ENCODE peak calls at places on chromosomes 2 and 18, in eight cellular contexts. H is suprapubic skin, Y is K562, T is stomach, N is SK-N-SH, R is HepG2, K is transverse colon, C is upper lobe of left lung. W is an unnamed sample.

GRCh38 chr2:23330214-23330613 is 54.8 kb upstream of the KLHL29 start:
- DNase-seq in N (no peak), Y (peak), C (no peak), K (no peak), R (no peak), T (no peak), H (no peak), W (no peak)

GRCh38 chr2:100902833-100903405 is 83.0 kb downstream of the NPAS2 start:
- DNase-seq in Y (no peak), T (no peak), N (peak), H (no peak), C (no peak), K (no peak), R (peak), W (no peak)

GRCh38 chr2:212288308-212288707 is 250.3 kb downstream of the ERBB4 start:
- DNase-seq in T (no peak), Y (no peak), N (no peak), K (no peak), H (no peak), C (no peak), R (no peak), W (no peak)

GRCh38 chr2:105595536-105595935 is 149.2 kb upstream of the NCK2 start:
- DNase-seq in N (no peak), Y (no peak), H (peak), C (no peak), T (no peak), K (no peak), R (no peak), W (no peak)

GRCh38 chr18:22282311-22283235 is 113.2 kb downstream of the GATA6 start:
- DNase-seq in Y (no peak), N (no peak), H (no peak), T (no peak), R (peak), C (no peak), K (no peak), W (no peak)

GRCh38 chr2:54457326-54458023 is 1.3 kb downstream of the SPTBN1 start:
- DNase-seq in K (no peak), Y (no peak), C (peak), H (no peak), R (peak), T (peak), N (peak), W (peak)

GRCh38 chr18:24536326-24536725 is 75.9 kb downstream of the HRH4 start:
- DNase-seq in C (no peak), K (no peak), T (no peak), N (no peak), H (no peak), R (no peak), Y (no peak), W (no peak)

GRCh38 chr2:220998156-220998555 is 573.9 kb downstream of the EPHA4 start:
- DNase-seq in R (no peak), Y (no peak), N (no peak), K (no peak), T (no peak), H (no peak), C (no peak), W (no peak)

DNA sequence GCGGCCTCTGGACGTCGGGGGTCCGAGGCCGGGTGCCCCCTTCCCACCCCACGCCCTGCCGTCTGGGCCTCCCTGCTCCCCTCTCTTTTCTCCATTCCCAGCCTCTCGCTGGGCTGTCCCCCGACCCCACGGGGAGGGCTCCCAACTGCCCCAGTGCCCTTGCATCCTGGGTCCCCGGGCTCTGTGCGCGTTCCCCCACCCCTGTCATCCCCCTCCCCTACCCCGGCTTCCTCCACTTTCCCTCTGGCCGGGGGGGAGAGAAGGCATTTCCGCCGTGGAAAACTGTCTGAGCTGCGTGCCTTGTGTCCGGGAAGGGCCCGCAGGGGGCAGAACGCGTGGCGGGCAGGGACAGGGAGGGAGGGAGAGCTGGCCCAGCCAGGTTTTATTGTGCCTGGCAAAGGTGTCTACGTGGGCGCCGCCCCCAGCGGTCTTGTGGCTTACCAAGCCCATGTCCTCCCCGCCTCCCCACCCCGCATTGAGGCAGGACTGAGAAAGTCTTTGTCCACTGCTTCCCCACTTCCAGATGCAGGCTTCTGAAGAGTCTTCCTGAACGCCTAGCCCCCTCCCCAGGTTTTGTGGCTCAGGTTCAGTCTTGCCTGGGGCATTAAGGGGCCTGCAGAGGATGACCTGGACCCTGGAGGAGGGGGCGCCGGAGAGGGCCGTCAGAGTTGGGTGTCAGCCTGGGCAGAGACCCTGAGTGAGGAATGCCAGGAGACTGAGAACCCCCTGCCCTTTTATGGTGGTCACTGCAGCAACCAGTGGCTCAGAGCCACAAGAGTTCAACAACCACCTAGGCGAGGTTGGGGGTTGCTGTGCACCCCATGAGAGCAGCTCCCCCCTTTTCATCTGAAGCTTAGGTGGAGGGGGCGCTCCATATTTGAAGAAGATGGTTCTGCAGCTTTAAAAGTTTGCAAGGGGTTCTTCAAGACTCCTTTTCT is 1.3 kb downstream of the ITM2C start:
- DNase-seq in K (peak), T (peak), Y (no peak), C (no peak), N (peak), H (no peak), R (no peak), W (no peak)
- TF ChIP-seq EP300 in K (no peak), T (no peak), Y (no peak), C (no peak), N (no peak), H (no peak), R (no peak), W (no peak)

DNA sequence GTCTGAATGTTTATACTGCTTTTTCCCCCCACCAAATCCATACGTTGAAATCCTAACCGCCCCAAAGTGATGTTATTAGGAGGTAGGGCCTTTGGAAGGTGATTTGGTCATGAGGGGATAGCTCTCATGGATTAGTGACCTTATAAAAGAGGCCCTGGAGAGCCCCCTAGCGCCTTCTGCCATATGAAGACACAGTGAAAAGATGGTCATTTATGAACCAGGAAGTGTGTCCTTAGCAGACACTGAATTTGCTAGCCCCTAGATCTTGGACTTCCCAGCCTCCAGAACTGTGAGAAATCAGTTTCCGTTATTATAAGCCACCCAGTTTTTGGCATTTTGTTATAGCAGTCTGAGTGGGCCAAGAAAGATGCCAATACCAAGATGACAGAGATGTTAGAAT is 7.2 kb upstream of the TSN start:
- DNase-seq in C (no peak), K (no peak), H (no peak), N (no peak), Y (no peak), R (peak), T (no peak), W (no peak)
- H3K27ac ChIP-seq in C (no peak), K (no peak), H (no peak), N (no peak), Y (no peak), R (no peak), T (no peak), W (no peak)

DNA sequence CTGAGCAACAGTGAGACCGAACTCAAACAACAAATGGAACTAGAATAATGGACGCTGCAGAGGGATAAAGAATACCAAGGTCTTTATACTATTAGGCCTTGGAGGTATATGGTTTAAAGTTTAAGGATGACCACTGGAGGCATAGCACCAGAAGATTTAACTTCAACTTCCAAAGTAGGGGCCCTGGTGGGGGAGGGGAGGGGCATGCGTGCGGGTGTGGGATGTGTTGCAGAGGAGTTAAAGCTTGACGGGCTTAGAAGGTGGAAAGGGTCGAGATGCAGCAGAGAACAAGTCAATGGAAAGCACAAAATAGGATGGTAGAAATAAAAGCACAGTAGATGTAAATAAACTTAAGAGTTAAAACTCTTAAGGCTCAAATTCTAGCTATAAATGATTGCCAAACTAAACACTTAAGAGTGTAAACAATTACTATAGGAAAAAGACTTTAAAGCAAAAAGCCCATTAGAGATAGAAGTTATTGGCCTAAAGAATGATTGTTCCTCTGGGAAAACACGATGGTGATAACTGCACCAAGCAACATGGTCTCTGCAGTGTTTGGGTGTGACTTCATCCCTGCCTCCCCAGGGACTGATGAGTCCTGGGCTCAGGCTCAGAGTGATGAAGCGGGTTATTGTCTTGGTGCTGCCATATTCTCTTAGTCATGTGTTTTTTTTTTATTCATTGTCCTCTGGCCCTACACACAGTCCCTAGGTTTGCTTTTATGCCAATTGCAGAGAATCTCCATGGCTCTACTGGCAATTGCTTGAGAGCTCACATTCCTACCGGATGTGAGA is 13.0 kb downstream of the RRM2 start:
- DNase-seq in K (no peak), R (no peak), C (no peak), H (no peak), T (no peak), Y (peak), N (no peak), W (no peak)
- TF ChIP-seq POLR2AphosphoS5 in K (no peak), R (no peak), C (no peak), H (no peak), T (no peak), Y (peak), N (no peak), W (no peak)

GRCh38 chr2:63055510-63056308 is 5.1 kb downstream of the OTX1 start:
- DNase-seq in C (no peak), K (no peak), T (no peak), N (peak), Y (no peak), H (no peak), R (no peak), W (peak)
- TF ChIP-seq EP300 in C (no peak), K (no peak), T (no peak), N (no peak), Y (no peak), H (no peak), R (no peak), W (no peak)

DNA sequence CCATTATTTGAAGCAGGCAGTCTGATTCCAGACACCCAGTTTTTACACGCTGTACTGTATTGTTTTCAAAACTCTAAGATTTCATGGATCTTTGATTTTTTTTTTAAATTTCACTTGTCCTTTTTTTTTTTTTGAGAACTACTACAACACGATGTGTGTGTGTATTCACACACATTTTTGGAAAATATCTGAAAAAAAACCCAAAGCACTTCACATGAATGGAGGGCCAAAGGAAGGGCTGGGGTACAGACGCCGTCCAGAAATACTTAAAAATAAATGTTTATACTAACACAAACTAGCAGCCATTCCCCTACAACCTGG is 314 bp upstream of the SSB start:
- DNase-seq in Y (no peak), C (no peak), R (no peak), H (no peak), K (no peak), T (no peak), N (no peak), W (no peak)
- H3K27ac ChIP-seq in Y (peak), C (peak), R (peak), H (peak), K (peak), T (peak), N (peak), W (peak)

DNA sequence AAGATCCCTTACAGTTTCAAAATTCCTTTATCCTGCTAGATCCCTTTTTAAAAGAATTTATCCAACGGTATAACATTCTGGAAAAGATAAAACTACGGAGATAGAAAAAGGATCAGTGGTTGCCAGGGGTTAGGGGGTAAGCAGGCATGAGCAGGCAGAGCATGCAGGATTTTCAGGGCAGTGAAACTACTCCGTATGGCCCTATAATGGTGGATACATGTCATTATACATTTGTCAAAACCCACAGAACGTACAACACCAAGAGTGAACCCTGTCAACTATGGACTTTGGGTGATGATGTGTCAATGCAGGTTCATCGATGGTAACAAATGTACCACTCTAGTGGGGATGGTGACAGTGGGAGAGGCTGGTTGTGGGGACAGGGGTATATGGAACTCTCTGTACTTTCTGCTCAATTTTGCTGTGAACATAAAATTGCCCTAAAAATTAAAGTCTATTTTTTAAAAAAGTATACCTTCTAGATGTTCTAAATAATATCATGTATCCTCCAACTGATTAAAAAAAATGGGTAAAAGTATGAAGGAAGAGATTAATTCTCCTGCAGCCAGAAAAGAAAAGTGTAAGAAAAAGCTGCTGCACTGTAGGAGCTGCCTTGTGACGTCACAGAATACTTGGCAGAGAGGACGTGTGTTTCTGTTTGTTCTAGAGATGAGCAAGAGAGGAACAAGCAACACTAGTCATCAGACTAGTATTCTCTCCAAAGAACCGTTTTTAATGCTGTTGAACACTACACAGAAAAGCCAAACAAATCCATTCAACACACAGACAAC is 23.6 kb downstream of the ANKRD44 start:
- DNase-seq in N (no peak), H (no peak), K (peak), R (peak), Y (no peak), T (peak), C (peak), W (peak)
- TF ChIP-seq POLR2AphosphoS5 in N (no peak), H (no peak), K (no peak), R (no peak), Y (no peak), T (no peak), C (no peak), W (peak)